ENCODE peak calls at places on chromosomes 12 and 14, in five cellular contexts. Z is stomach; B is CD4-positive, CD25-positive, alpha-beta regulatory T cell; K is NCI-H1436; T is non-pigmented ciliary epithelial cell. X is an unnamed sample.

GRCh38 chr12:131909596-131910219 is 15.3 kb downstream of the ULK1 start:
- DNase-seq in T (no peak), B (no peak), K (no peak), Z (no peak), X (no peak)

GRCh38 chr12:69682136-69682755 is 16.9 kb downstream of the BEST3 start:
- DNase-seq in K (no peak), B (no peak), T (no peak), Z (no peak), X (no peak)

GRCh38 chr12:93153321-93153720 is 224.2 kb upstream of the EEA1 start:
- DNase-seq in T (no peak), K (no peak), Z (no peak), B (no peak), X (no peak)

GRCh38 chr14:22699801-22700564 is 55.8 kb upstream of the OR6J1 start:
- DNase-seq in T (no peak), B (no peak), K (no peak), Z (no peak), X (no peak)

GRCh38 chr12:106782619-106783018 is 8.1 kb downstream of the RIC8B start:
- DNase-seq in T (no peak), K (no peak), B (no peak), Z (no peak), X (no peak)

GRCh38 chr14:105118646-105119409 is 49.7 kb downstream of the JAG2 start:
- DNase-seq in K (no peak), B (no peak), T (no peak), Z (no peak), X (no peak)

GRCh38 chr14:57139173-57139572 is 129.5 kb downstream of the EXOC5 start:
- DNase-seq in B (no peak), K (no peak), Z (no peak), T (no peak), X (no peak)

GRCh38 chr12:130675791-130676190 is 40.3 kb downstream of the RIMBP2 start:
- DNase-seq in Z (no peak), B (no peak), K (no peak), T (no peak), X (no peak)

GRCh38 chr14:94180655-94181271 is 6.6 kb downstream of the PPP4R4 start:
- DNase-seq in T (no peak), B (peak), Z (no peak), K (peak), X (peak)

GRCh38 chr12:85575115-85576096 is 260.8 kb downstream of the RASSF9 start:
- DNase-seq in Z (peak), T (peak), B (no peak), K (peak), X (peak)

GRCh38 chr12:20011200-20011599 is 357.1 kb upstream of the PDE3A start:
- DNase-seq in B (no peak), Z (no peak), T (no peak), K (no peak), X (no peak)

GRCh38 chr12:39375206-39375808 is 67.6 kb downstream of the KIF21A start:
- DNase-seq in B (no peak), K (no peak), T (no peak), Z (no peak), X (peak)

GRCh38 chr12:5171701-5172100 is 128.0 kb downstream of the KCNA5 start:
- DNase-seq in K (no peak), T (peak), B (no peak), Z (no peak), X (peak)

GRCh38 chr14:102759416-102759815 is 17.8 kb upstream of the TRAF3 start:
- DNase-seq in K (peak), Z (no peak), T (no peak), B (no peak), X (no peak)